ENCODE peak calls at places on chromosomes 11 and 22, in seven cellular contexts. One of them, this sample, is unnamed.
A peak's percentile ranks its signal among the peaks of the same experiment; 100 is the strongest.

GRCh38 chr11:69326622-69327219 is 32.8 kb downstream of the MYEOV start:
- DNase-seq in T-helper 2 cell: no peak
- DNase-seq in neural crest cell: no peak
- DNase-seq in pulmonary artery endothelial cell: no peak
- DNase-seq in M059J: no peak
- DNase-seq in activated T-helper 1 cell treated with anti-CD3 and anti-CD28 coated beads, Interleukin-2, amount 50 U/mL, for 16 hours: no peak
- DNase-seq in NCI-H146: no peak
- DNase-seq in this sample: peak; percentile 11

GRCh38 chr22:19122143-19122751 is at the start of gene DGCR2:
- DNase-seq in T-helper 2 cell: peak; percentile 96
- DNase-seq in neural crest cell: peak; percentile 94
- DNase-seq in pulmonary artery endothelial cell: peak; percentile 85
- DNase-seq in M059J: peak; percentile 89
- DNase-seq in activated T-helper 1 cell treated with anti-CD3 and anti-CD28 coated beads, Interleukin-2, amount 50 U/mL, for 16 hours: peak; percentile 93
- DNase-seq in NCI-H146: peak; percentile 96
- DNase-seq in this sample: peak; percentile 99

GRCh38 chr11:30811226-30811625 is 225.1 kb upstream of the MPPED2 start:
- DNase-seq in T-helper 2 cell: no peak
- DNase-seq in neural crest cell: no peak
- DNase-seq in pulmonary artery endothelial cell: no peak
- DNase-seq in M059J: no peak
- DNase-seq in activated T-helper 1 cell treated with anti-CD3 and anti-CD28 coated beads, Interleukin-2, amount 50 U/mL, for 16 hours: no peak
- DNase-seq in NCI-H146: no peak
- DNase-seq in this sample: no peak

GRCh38 chr22:45208993-45209838 is 31.5 kb downstream of the KIAA0930 start:
- DNase-seq in T-helper 2 cell: no peak
- DNase-seq in neural crest cell: peak; percentile 55
- DNase-seq in pulmonary artery endothelial cell: no peak
- DNase-seq in M059J: peak; percentile 61
- DNase-seq in activated T-helper 1 cell treated with anti-CD3 and anti-CD28 coated beads, Interleukin-2, amount 50 U/mL, for 16 hours: no peak
- DNase-seq in NCI-H146: peak; percentile 17
- DNase-seq in this sample: no peak

GRCh38 chr11:30245621-30246020 is 14.8 kb downstream of the FSHB start:
- DNase-seq in T-helper 2 cell: no peak
- DNase-seq in neural crest cell: no peak
- DNase-seq in pulmonary artery endothelial cell: no peak
- DNase-seq in M059J: no peak
- DNase-seq in activated T-helper 1 cell treated with anti-CD3 and anti-CD28 coated beads, Interleukin-2, amount 50 U/mL, for 16 hours: no peak
- DNase-seq in NCI-H146: no peak
- DNase-seq in this sample: no peak

GRCh38 chr11:79062814-79063762 is 377.7 kb downstream of the TENM4 start:
- DNase-seq in T-helper 2 cell: no peak
- DNase-seq in neural crest cell: peak; percentile 38
- DNase-seq in pulmonary artery endothelial cell: no peak
- DNase-seq in M059J: peak; percentile 21
- DNase-seq in activated T-helper 1 cell treated with anti-CD3 and anti-CD28 coated beads, Interleukin-2, amount 50 U/mL, for 16 hours: no peak
- DNase-seq in NCI-H146: peak; percentile 60
- DNase-seq in this sample: peak; percentile 72

GRCh38 chr11:64419818-64420485 is 61.0 kb downstream of the RPS6KA4 start:
- DNase-seq in T-helper 2 cell: no peak
- DNase-seq in neural crest cell: no peak
- DNase-seq in pulmonary artery endothelial cell: no peak
- DNase-seq in M059J: peak; percentile 63
- DNase-seq in activated T-helper 1 cell treated with anti-CD3 and anti-CD28 coated beads, Interleukin-2, amount 50 U/mL, for 16 hours: no peak
- DNase-seq in NCI-H146: no peak
- DNase-seq in this sample: no peak

GRCh38 chr11:17473071-17473744 is 3.4 kb downstream of the ABCC8 start:
- DNase-seq in T-helper 2 cell: no peak
- DNase-seq in neural crest cell: peak; percentile 41
- DNase-seq in pulmonary artery endothelial cell: no peak
- DNase-seq in M059J: peak; percentile 30
- DNase-seq in activated T-helper 1 cell treated with anti-CD3 and anti-CD28 coated beads, Interleukin-2, amount 50 U/mL, for 16 hours: no peak
- DNase-seq in NCI-H146: peak; percentile 8
- DNase-seq in this sample: peak; percentile 85

GRCh38 chr11:30377347-30377746 is 54.4 kb downstream of the ARL14EP start:
- DNase-seq in T-helper 2 cell: no peak
- DNase-seq in neural crest cell: no peak
- DNase-seq in pulmonary artery endothelial cell: no peak
- DNase-seq in M059J: no peak
- DNase-seq in activated T-helper 1 cell treated with anti-CD3 and anti-CD28 coated beads, Interleukin-2, amount 50 U/mL, for 16 hours: no peak
- DNase-seq in NCI-H146: no peak
- DNase-seq in this sample: no peak

GRCh38 chr11:64869571-64870175 is 8.7 kb downstream of the EHD1 start:
- DNase-seq in T-helper 2 cell: no peak
- DNase-seq in neural crest cell: peak; percentile 45
- DNase-seq in pulmonary artery endothelial cell: no peak
- DNase-seq in M059J: no peak
- DNase-seq in activated T-helper 1 cell treated with anti-CD3 and anti-CD28 coated beads, Interleukin-2, amount 50 U/mL, for 16 hours: no peak
- DNase-seq in NCI-H146: no peak
- DNase-seq in this sample: no peak

GRCh38 chr11:62508336-62509058 is 38.1 kb downstream of the AHNAK start:
- DNase-seq in T-helper 2 cell: no peak
- DNase-seq in neural crest cell: peak; percentile 46
- DNase-seq in pulmonary artery endothelial cell: peak; percentile 45
- DNase-seq in M059J: peak; percentile 82
- DNase-seq in activated T-helper 1 cell treated with anti-CD3 and anti-CD28 coated beads, Interleukin-2, amount 50 U/mL, for 16 hours: no peak
- DNase-seq in NCI-H146: peak; percentile 62
- DNase-seq in this sample: peak; percentile 98

GRCh38 chr11:74179234-74180126 is 8.4 kb downstream of the PPME1 start:
- DNase-seq in T-helper 2 cell: no peak
- DNase-seq in neural crest cell: no peak
- DNase-seq in pulmonary artery endothelial cell: no peak
- DNase-seq in M059J: peak; percentile 37
- DNase-seq in activated T-helper 1 cell treated with anti-CD3 and anti-CD28 coated beads, Interleukin-2, amount 50 U/mL, for 16 hours: no peak
- DNase-seq in NCI-H146: no peak
- DNase-seq in this sample: no peak

GRCh38 chr11:68778205-68778604 is 26.9 kb upstream of the TESMIN start:
- DNase-seq in T-helper 2 cell: no peak
- DNase-seq in neural crest cell: no peak
- DNase-seq in pulmonary artery endothelial cell: no peak
- DNase-seq in M059J: no peak
- DNase-seq in activated T-helper 1 cell treated with anti-CD3 and anti-CD28 coated beads, Interleukin-2, amount 50 U/mL, for 16 hours: no peak
- DNase-seq in NCI-H146: no peak
- DNase-seq in this sample: no peak

GRCh38 chr11:32333335-32333991 is 101.9 kb downstream of the WT1 start:
- DNase-seq in T-helper 2 cell: no peak
- DNase-seq in neural crest cell: peak; percentile 62
- DNase-seq in pulmonary artery endothelial cell: no peak
- DNase-seq in M059J: no peak
- DNase-seq in activated T-helper 1 cell treated with anti-CD3 and anti-CD28 coated beads, Interleukin-2, amount 50 U/mL, for 16 hours: no peak
- DNase-seq in NCI-H146: no peak
- DNase-seq in this sample: peak; percentile 88

GRCh38 chr11:12685229-12685628 is 11.0 kb downstream of the TEAD1 start:
- DNase-seq in T-helper 2 cell: no peak
- DNase-seq in neural crest cell: no peak
- DNase-seq in pulmonary artery endothelial cell: no peak
- DNase-seq in M059J: no peak
- DNase-seq in activated T-helper 1 cell treated with anti-CD3 and anti-CD28 coated beads, Interleukin-2, amount 50 U/mL, for 16 hours: no peak
- DNase-seq in NCI-H146: no peak
- DNase-seq in this sample: no peak

GRCh38 chr11:36478700-36479329 is 31.3 kb downstream of the TRAF6 start:
- DNase-seq in T-helper 2 cell: no peak
- DNase-seq in neural crest cell: peak; percentile 41
- DNase-seq in pulmonary artery endothelial cell: peak; percentile 35
- DNase-seq in M059J: peak; percentile 70
- DNase-seq in activated T-helper 1 cell treated with anti-CD3 and anti-CD28 coated beads, Interleukin-2, amount 50 U/mL, for 16 hours: no peak
- DNase-seq in NCI-H146: peak; percentile 33
- DNase-seq in this sample: no peak

GRCh38 chr11:124329787-124330478 is 9.9 kb upstream of the OR8D2 start:
- DNase-seq in T-helper 2 cell: no peak
- DNase-seq in neural crest cell: no peak
- DNase-seq in pulmonary artery endothelial cell: no peak
- DNase-seq in M059J: peak; percentile 20
- DNase-seq in activated T-helper 1 cell treated with anti-CD3 and anti-CD28 coated beads, Interleukin-2, amount 50 U/mL, for 16 hours: no peak
- DNase-seq in NCI-H146: no peak
- DNase-seq in this sample: no peak